ENCODE peak calls at places on chromosomes 7 and 10, in five cellular contexts. W, R, L, C and J are unnamed samples.

GRCh38 chr7:36639826-36640225 is 84.5 kb downstream of the AOAH start:
- DNase-seq in C (no peak), R (no peak), W (no peak), L (no peak), J (no peak)

GRCh38 chr7:5598261-5598761 is 174.7 kb upstream of the TNRC18 start:
- DNase-seq in C (no peak), R (no peak), L (no peak), W (no peak), J (no peak)

GRCh38 chr7:99197498-99197897 is 10.4 kb downstream of the KPNA7 start:
- DNase-seq in R (no peak), L (no peak), W (no peak), C (no peak), J (no peak)

GRCh38 chr10:51000164-51000563 is 74.1 kb upstream of the PRKG1 start:
- DNase-seq in R (peak), C (peak), L (no peak), W (no peak), J (peak)

GRCh38 chr7:26493737-26494423 is 202.2 kb downstream of the SNX10 start:
- DNase-seq in C (no peak), L (no peak), R (no peak), W (peak), J (no peak)

GRCh38 chr7:106765727-106766355 is 99.2 kb upstream of the PIK3CG start:
- DNase-seq in R (no peak), W (no peak), L (no peak), C (no peak), J (no peak)

GRCh38 chr7:77352688-77353406 is 63.3 kb downstream of the GSAP start:
- DNase-seq in W (no peak), R (no peak), C (no peak), L (no peak), J (no peak)

GRCh38 chr7:151940048-151940845 is 16.0 kb upstream of the GALNTL5 start:
- DNase-seq in L (no peak), C (peak), R (peak), W (no peak), J (peak)

GRCh38 chr7:24498439-24498838 is 74.8 kb upstream of the PALS2 start:
- DNase-seq in C (no peak), W (no peak), R (no peak), L (no peak), J (no peak)

GRCh38 chr7:33982425-33982786 is 77.1 kb downstream of the BMPER start:
- DNase-seq in R (peak), C (no peak), W (peak), L (no peak), J (peak)
- TF ChIP-seq CTCF in R (peak), C (peak), W (peak), L (no peak), J (peak)

GRCh38 chr10:132070724-132071123 is 5.0 kb downstream of the JAKMIP3 start:
- DNase-seq in R (no peak), C (no peak), L (no peak), W (no peak), J (no peak)
- TF ChIP-seq CTCF in R (no peak), C (no peak), L (no peak), W (no peak), J (no peak)

GRCh38 chr10:4334853-4335252 is 491.2 kb upstream of the AKR1E2 start:
- DNase-seq in C (no peak), L (no peak), R (no peak), W (no peak), J (no peak)

GRCh38 chr10:4332764-4333473 is 493.1 kb upstream of the AKR1E2 start:
- DNase-seq in L (no peak), C (no peak), W (no peak), R (no peak), J (no peak)

GRCh38 chr10:4331150-4331549 is 494.9 kb upstream of the AKR1E2 start:
- DNase-seq in W (no peak), R (peak), L (no peak), C (no peak), J (no peak)

GRCh38 chr10:4333474-4333894 is 492.5 kb upstream of the AKR1E2 start:
- DNase-seq in L (no peak), R (no peak), C (no peak), W (no peak), J (no peak)

GRCh38 chr10:4334076-4334475 is 491.9 kb upstream of the AKR1E2 start:
- DNase-seq in R (no peak), L (no peak), W (no peak), C (no peak), J (no peak)
- TF ChIP-seq CTCF in R (no peak), L (no peak), W (no peak), C (no peak), J (no peak)

GRCh38 chr10:35390441-35390840 is 54.1 kb downstream of the CCNY start:
- DNase-seq in W (no peak), R (no peak), L (no peak), C (no peak), J (no peak)

GRCh38 chr10:35392482-35393230 is 56.3 kb downstream of the CCNY start:
- DNase-seq in W (no peak), R (no peak), C (no peak), L (no peak), J (no peak)

GRCh38 chr10:35390843-35391152 is 54.5 kb downstream of the CCNY start:
- DNase-seq in L (no peak), C (no peak), W (no peak), R (no peak), J (no peak)

GRCh38 chr10:35391954-35392262 is 55.6 kb downstream of the CCNY start:
- DNase-seq in W (no peak), L (no peak), C (no peak), R (no peak), J (no peak)

GRCh38 chr10:35391153-35391953 is 55.0 kb downstream of the CCNY start:
- DNase-seq in W (no peak), R (no peak), C (no peak), L (no peak), J (no peak)
- TF ChIP-seq CTCF in W (no peak), R (no peak), C (no peak), L (no peak), J (no peak)

GRCh38 chr7:124035706-124036105 is 2.8 kb upstream of the TMEM229A start:
- DNase-seq in L (no peak), W (no peak), R (no peak), C (no peak), J (no peak)
- TF ChIP-seq CTCF in L (no peak), W (no peak), R (no peak), C (no peak), J (no peak)

GRCh38 chr10:48464121-48464870 is 140.6 kb downstream of the ARHGAP22 start:
- DNase-seq in L (no peak), R (no peak), W (no peak), C (no peak), J (no peak)

GRCh38 chr10:48462482-48463020 is 142.3 kb downstream of the ARHGAP22 start:
- DNase-seq in R (no peak), W (no peak), C (no peak), L (no peak), J (no peak)

GRCh38 chr10:48464871-48465736 is 139.8 kb downstream of the ARHGAP22 start:
- DNase-seq in L (peak), W (no peak), C (no peak), R (peak), J (no peak)

GRCh38 chr10:48461623-48462481 is 143.0 kb downstream of the ARHGAP22 start:
- DNase-seq in R (no peak), C (no peak), W (no peak), L (no peak), J (no peak)

DNA sequence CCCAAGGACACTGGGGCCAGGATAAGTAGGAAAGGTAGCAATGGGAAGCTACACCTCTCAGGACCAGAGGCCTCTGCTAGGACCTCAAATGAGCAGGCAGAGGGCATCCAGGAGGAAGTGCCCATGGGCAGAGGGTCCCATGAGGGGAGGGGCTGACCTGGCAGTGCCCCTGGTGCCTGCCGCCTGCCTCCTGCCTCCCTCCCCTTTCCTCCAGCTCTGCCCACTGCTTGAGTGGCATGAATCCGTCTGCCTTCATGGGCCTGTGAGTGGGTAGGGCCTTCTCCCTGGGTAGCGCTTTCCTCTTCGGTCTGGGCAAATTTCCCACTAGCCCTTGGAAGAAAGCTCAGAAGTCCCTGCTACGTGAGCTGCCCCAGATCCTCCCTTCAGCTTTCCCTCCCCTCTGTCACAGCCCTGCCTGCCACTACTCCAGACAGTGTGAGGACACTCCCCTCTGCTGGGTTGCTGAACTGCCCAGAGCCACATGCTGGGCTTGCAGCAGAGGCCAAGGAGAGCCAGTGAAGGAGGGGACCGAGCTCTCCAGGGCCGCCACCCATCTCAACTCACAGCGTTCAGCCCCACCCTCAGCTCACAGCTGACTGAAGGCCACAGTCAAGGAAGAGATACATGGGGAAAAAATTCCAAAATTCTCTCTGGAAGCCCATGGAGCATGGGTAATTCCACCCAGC is 141.4 kb downstream of the ARHGAP22 start:
- DNase-seq in R (no peak), C (no peak), L (no peak), W (peak), J (no peak)
- TF ChIP-seq CTCF in R (no peak), C (peak), L (no peak), W (no peak), J (no peak)

GRCh38 chr7:39703143-39703542 is 79.8 kb downstream of the RALA start:
- DNase-seq in C (no peak), R (no peak), W (no peak), L (no peak), J (no peak)
- TF ChIP-seq CTCF in C (no peak), R (no peak), W (peak), L (no peak), J (peak)

GRCh38 chr10:129604333-129605032 is 137.4 kb downstream of the MGMT start:
- DNase-seq in W (no peak), R (no peak), L (no peak), C (no peak), J (no peak)
- TF ChIP-seq CTCF in W (no peak), R (no peak), L (no peak), C (no peak), J (no peak)

GRCh38 chr10:88838766-88839165 is 12.9 kb downstream of the ANKRD22 start:
- DNase-seq in L (no peak), R (no peak), C (no peak), W (no peak), J (no peak)
- TF ChIP-seq CTCF in L (no peak), R (no peak), C (no peak), W (no peak), J (no peak)

GRCh38 chr10:102565793-102566192 is 62.0 kb downstream of the SUFU start:
- DNase-seq in R (no peak), L (no peak), W (no peak), C (no peak), J (no peak)
- TF ChIP-seq CTCF in R (no peak), L (no peak), W (no peak), C (no peak), J (no peak)